ENCODE peak calls at places on chromosome 5, in ten cellular contexts. Z, H, L, M, V, J, K, G, Y and Q are unnamed samples.

GRCh38 chr5:33470544-33470943 is 29.8 kb downstream of the TARS1 start:
- DNase-seq in Z (no peak), H (no peak), L (no peak), M (no peak), V (peak), J (no peak), K (peak), G (no peak), Y (no peak), Q (peak)

GRCh38 chr5:171450423-171451246 is 31.2 kb downstream of the FGF18 start:
- DNase-seq in Z (no peak), H (no peak), L (peak), M (no peak), V (peak), J (no peak), K (peak), G (no peak), Y (no peak), Q (no peak)

GRCh38 chr5:172778223-172778814 is 7.3 kb upstream of the DUSP1 start:
- DNase-seq in Z (no peak), H (no peak), L (peak), M (peak), V (peak), J (no peak), K (peak), G (no peak), Y (no peak), Q (peak)

GRCh38 chr5:399296-400281 is 43.4 kb upstream of the EXOC3 start:
- DNase-seq in Z (no peak), H (peak), L (peak), M (no peak), V (peak), J (peak), K (peak), G (peak), Y (peak), Q (peak)

GRCh38 chr5:54713923-54714581 is 196.5 kb downstream of the SNX18 start:
- DNase-seq in Z (no peak), H (no peak), L (no peak), M (no peak), V (no peak), J (no peak), K (no peak), G (no peak), Y (no peak), Q (no peak)

GRCh38 chr5:174623438-174624019 is 100.9 kb upstream of the MSX2 start:
- DNase-seq in Z (no peak), H (no peak), L (no peak), M (no peak), V (no peak), J (no peak), K (no peak), G (no peak), Y (no peak), Q (no peak)

GRCh38 chr5:62281411-62281810 is 24.6 kb upstream of the KIF2A start:
- DNase-seq in Z (no peak), H (no peak), L (no peak), M (no peak), V (no peak), J (no peak), K (no peak), G (no peak), Y (no peak), Q (no peak)

GRCh38 chr5:89988129-89988528 is 421.4 kb downstream of the CETN3 start:
- DNase-seq in Z (no peak), H (no peak), L (no peak), M (no peak), V (no peak), J (no peak), K (no peak), G (no peak), Y (no peak), Q (no peak)

GRCh38 chr5:176157656-176158055 is 80.6 kb upstream of the SIMC1 start:
- DNase-seq in Z (no peak), H (no peak), L (no peak), M (no peak), V (peak), J (no peak), K (no peak), G (no peak), Y (no peak), Q (no peak)

GRCh38 chr5:73186976-73187375 is 14.0 kb downstream of the TMEM174 start:
- DNase-seq in Z (no peak), H (no peak), L (no peak), M (no peak), V (no peak), J (no peak), K (no peak), G (no peak), Y (no peak), Q (no peak)

GRCh38 chr5:177610131-177610769 is 10.3 kb downstream of the B4GALT7 start:
- DNase-seq in Z (no peak), H (no peak), L (no peak), M (no peak), V (no peak), J (no peak), K (no peak), G (no peak), Y (no peak), Q (no peak)

GRCh38 chr5:73311291-73312110 is 137.1 kb downstream of the FOXD1 start:
- DNase-seq in Z (no peak), H (no peak), L (no peak), M (no peak), V (peak), J (no peak), K (no peak), G (no peak), Y (no peak), Q (no peak)

GRCh38 chr5:102910240-102911226 is 155.4 kb downstream of the PAM start:
- DNase-seq in Z (no peak), H (no peak), L (no peak), M (no peak), V (peak), J (no peak), K (peak), G (no peak), Y (no peak), Q (no peak)

GRCh38 chr5:123124495-123125171 is 35.6 kb downstream of the PRDM6 start:
- DNase-seq in Z (no peak), H (no peak), L (no peak), M (no peak), V (no peak), J (no peak), K (no peak), G (no peak), Y (no peak), Q (no peak)

GRCh38 chr5:28958581-28958980 is 1920.2 kb upstream of the CDH9 start:
- DNase-seq in Z (no peak), H (no peak), L (no peak), M (no peak), V (no peak), J (no peak), K (no peak), G (no peak), Y (no peak), Q (no peak)

GRCh38 chr5:151612689-151613427 is 21.7 kb upstream of the FAT2 start:
- DNase-seq in Z (peak), H (no peak), L (no peak), M (no peak), V (peak), J (peak), K (no peak), G (no peak), Y (no peak), Q (no peak)

GRCh38 chr5:80921026-80921425 is 39.1 kb upstream of the RASGRF2 start:
- DNase-seq in Z (no peak), H (no peak), L (no peak), M (no peak), V (peak), J (no peak), K (peak), G (no peak), Y (no peak), Q (peak)

GRCh38 chr5:59840200-59840601 is 53.3 kb downstream of the PDE4D start:
- DNase-seq in Z (no peak), H (no peak), L (no peak), M (no peak), V (peak), J (no peak), K (no peak), G (no peak), Y (no peak), Q (peak)

GRCh38 chr5:52786937-52787599 is 648 bp upstream of the ITGA1 start:
- DNase-seq in Z (no peak), H (no peak), L (peak), M (no peak), V (peak), J (no peak), K (peak), G (peak), Y (no peak), Q (peak)

GRCh38 chr5:134567651-134568338 is 42.3 kb downstream of the JADE2 start:
- DNase-seq in Z (no peak), H (no peak), L (no peak), M (no peak), V (peak), J (no peak), K (no peak), G (no peak), Y (no peak), Q (no peak)

GRCh38 chr5:151024440-151024839 is 4.0 kb downstream of the GPX3 start:
- DNase-seq in Z (no peak), H (no peak), L (no peak), M (no peak), V (no peak), J (no peak), K (no peak), G (no peak), Y (no peak), Q (no peak)

GRCh38 chr5:125311743-125312142 is 565.3 kb upstream of the ZNF608 start:
- DNase-seq in Z (no peak), H (no peak), L (no peak), M (no peak), V (peak), J (no peak), K (no peak), G (no peak), Y (no peak), Q (no peak)

GRCh38 chr5:181071257-181071656 is 31.2 kb downstream of the BTNL9 start:
- DNase-seq in Z (no peak), H (no peak), L (no peak), M (no peak), V (no peak), J (no peak), K (no peak), G (no peak), Y (no peak), Q (no peak)

GRCh38 chr5:90767710-90768109 is 209.1 kb downstream of the ADGRV1 start:
- DNase-seq in Z (no peak), H (no peak), L (no peak), M (no peak), V (no peak), J (no peak), K (no peak), G (no peak), Y (no peak), Q (no peak)

GRCh38 chr5:77301447-77301878 is 91.0 kb downstream of the PDE8B start:
- DNase-seq in Z (no peak), H (no peak), L (no peak), M (no peak), V (peak), J (no peak), K (no peak), G (no peak), Y (no peak), Q (no peak)

GRCh38 chr5:143197260-143197656 is 206.2 kb downstream of the NR3C1 start:
- DNase-seq in Z (no peak), H (no peak), L (no peak), M (no peak), V (peak), J (no peak), K (no peak), G (no peak), Y (no peak), Q (no peak)

GRCh38 chr5:138601444-138601843 is 26.2 kb upstream of the HSPA9 start:
- DNase-seq in Z (no peak), H (no peak), L (no peak), M (no peak), V (peak), J (no peak), K (no peak), G (no peak), Y (no peak), Q (no peak)

GRCh38 chr5:80508844-80509243 is 20.9 kb downstream of the FAM151B start:
- DNase-seq in Z (no peak), H (no peak), L (no peak), M (no peak), V (no peak), J (no peak), K (no peak), G (no peak), Y (no peak), Q (no peak)

GRCh38 chr5:109253262-109253661 is 156.5 kb downstream of the PJA2 start:
- DNase-seq in Z (no peak), H (no peak), L (no peak), M (no peak), V (no peak), J (no peak), K (no peak), G (no peak), Y (no peak), Q (no peak)

GRCh38 chr5:1478333-1478732 is 33.1 kb upstream of the SLC6A3 start:
- DNase-seq in Z (no peak), H (no peak), L (peak), M (no peak), V (no peak), J (no peak), K (no peak), G (no peak), Y (no peak), Q (no peak)

GRCh38 chr5:54275361-54275760 is 35.0 kb downstream of the ARL15 start:
- DNase-seq in Z (no peak), H (no peak), L (no peak), M (no peak), V (no peak), J (no peak), K (no peak), G (no peak), Y (no peak), Q (no peak)

GRCh38 chr5:27472000-27472763 is 433.8 kb upstream of the CDH9 start:
- DNase-seq in Z (peak), H (no peak), L (no peak), M (no peak), V (peak), J (no peak), K (peak), G (peak), Y (no peak), Q (peak)

GRCh38 chr5:133824661-133825254 is 143.7 kb downstream of the C5orf15 start:
- DNase-seq in Z (no peak), H (no peak), L (no peak), M (no peak), V (no peak), J (peak), K (no peak), G (no peak), Y (no peak), Q (no peak)